ENCODE peak calls at places on chromosomes 5 and 9, in seven cellular contexts. S is hypothalamus; U is COR-L47; X is CD4-positive, alpha-beta T cell; R is psoas muscle; Y is amniotic stem cell; Q is neural progenitor cell. O is an unnamed sample.

GRCh38 chr5:145619806-145620205 is 215.3 kb downstream of the PRELID2 start:
- DNase-seq in S (no peak), U (no peak), X (no peak), R (no peak), Y (no peak), Q (no peak), O (no peak)

GRCh38 chr9:98658965-98659364 is 49.8 kb downstream of the GABBR2 start:
- DNase-seq in S (no peak), U (no peak), X (no peak), R (no peak), Y (no peak), Q (no peak), O (no peak)

GRCh38 chr9:95457769-95458168 is 59.0 kb downstream of the PTCH1 start:
- DNase-seq in S (no peak), U (no peak), X (no peak), R (no peak), Y (no peak), Q (peak), O (no peak)

GRCh38 chr5:145495171-145495570 is 340.0 kb downstream of the PRELID2 start:
- DNase-seq in S (no peak), U (no peak), X (no peak), R (no peak), Y (no peak), Q (no peak), O (no peak)

GRCh38 chr5:138668981-138669380 is 84.2 kb upstream of the CTNNA1 start:
- DNase-seq in S (no peak), U (no peak), X (no peak), R (no peak), Y (no peak), Q (no peak), O (no peak)

GRCh38 chr9:94922098-94922607 is 195.7 kb downstream of the AOPEP start:
- DNase-seq in S (no peak), U (no peak), X (no peak), R (no peak), Y (peak), Q (no peak), O (no peak)

GRCh38 chr9:84886866-84887265 is 217.3 kb downstream of the NTRK2 start:
- DNase-seq in S (no peak), U (no peak), X (no peak), R (no peak), Y (no peak), Q (no peak), O (no peak)

GRCh38 chr5:149608936-149609502 is 27.7 kb downstream of the ARHGEF37 start:
- DNase-seq in S (no peak), U (no peak), X (no peak), R (no peak), Y (no peak), Q (no peak), O (no peak)

GRCh38 chr5:154829589-154830218 is 20.7 kb downstream of the FAXDC2 start:
- DNase-seq in S (no peak), U (no peak), X (no peak), R (no peak), Y (no peak), Q (no peak), O (no peak)

GRCh38 chr9:133137451-133138231 is 16.6 kb upstream of the RALGDS start:
- DNase-seq in S (peak), U (no peak), X (no peak), R (peak), Y (no peak), Q (no peak), O (peak)

GRCh38 chr5:32600057-32600622 is 14.8 kb downstream of the SUB1 start:
- DNase-seq in S (no peak), U (no peak), X (no peak), R (no peak), Y (peak), Q (no peak), O (no peak)

GRCh38 chr5:66987126-66987525 is 209.5 kb downstream of the CD180 start:
- DNase-seq in S (no peak), U (no peak), X (no peak), R (no peak), Y (no peak), Q (no peak), O (no peak)

GRCh38 chr9:20593131-20593530 is 29.2 kb downstream of the MLLT3 start:
- DNase-seq in S (no peak), U (no peak), X (no peak), R (no peak), Y (no peak), Q (no peak), O (no peak)

GRCh38 chr5:134114886-134115805 is 665 bp downstream of the TCF7 start:
- DNase-seq in S (no peak), U (no peak), X (peak), R (no peak), Y (no peak), Q (peak), O (no peak)

GRCh38 chr9:95771556-95772280 is 103.8 kb upstream of the ERCC6L2 start:
- DNase-seq in S (peak), U (no peak), X (no peak), R (no peak), Y (no peak), Q (peak), O (peak)

GRCh38 chr9:86405086-86405491 is 50.9 kb upstream of the TUT7 start:
- DNase-seq in S (no peak), U (no peak), X (no peak), R (no peak), Y (no peak), Q (no peak), O (no peak)

GRCh38 chr9:133844876-133845658 is 106.9 kb upstream of the SARDH start:
- DNase-seq in S (peak), U (no peak), X (no peak), R (peak), Y (no peak), Q (no peak), O (peak)

GRCh38 chr9:1879501-1879900 is 135.6 kb upstream of the SMARCA2 start:
- DNase-seq in S (no peak), U (no peak), X (no peak), R (no peak), Y (no peak), Q (no peak), O (no peak)

GRCh38 chr5:181044662-181045305 is 4.7 kb downstream of the BTNL9 start:
- DNase-seq in S (no peak), U (no peak), X (no peak), R (peak), Y (no peak), Q (no peak), O (no peak)

GRCh38 chr5:5494489-5495402 is 72.3 kb downstream of the ICE1 start:
- DNase-seq in S (peak), U (no peak), X (peak), R (peak), Y (no peak), Q (peak), O (no peak)

GRCh38 chr5:159310492-159310891 is 19.8 kb downstream of the IL12B start:
- DNase-seq in S (peak), U (peak), X (no peak), R (no peak), Y (no peak), Q (peak), O (no peak)

GRCh38 chr5:52898961-52899680 is 90.0 kb upstream of the ITGA2 start:
- DNase-seq in S (no peak), U (no peak), X (no peak), R (no peak), Y (no peak), Q (no peak), O (no peak)

GRCh38 chr9:129285979-129286772 is 108.1 kb upstream of the IER5L start:
- DNase-seq in S (no peak), U (no peak), X (no peak), R (peak), Y (no peak), Q (no peak), O (no peak)

GRCh38 chr9:272251-273213 is 57.9 kb downstream of the DOCK8 start:
- DNase-seq in S (no peak), U (no peak), X (peak), R (no peak), Y (no peak), Q (no peak), O (no peak)

GRCh38 chr9:123679330-123679987 is 250.5 kb downstream of the DENND1A start:
- DNase-seq in S (no peak), U (peak), X (no peak), R (no peak), Y (no peak), Q (no peak), O (no peak)

GRCh38 chr5:172683696-172684464 is 42.8 kb downstream of the NEURL1B start:
- DNase-seq in S (no peak), U (no peak), X (peak), R (no peak), Y (no peak), Q (peak), O (no peak)

GRCh38 chr9:89177021-89177400 is 1.6 kb downstream of the SHC3 start:
- DNase-seq in S (no peak), U (no peak), X (no peak), R (no peak), Y (no peak), Q (peak), O (no peak)

GRCh38 chr5:94181940-94182339 is 436.5 kb downstream of the KIAA0825 start:
- DNase-seq in S (no peak), U (no peak), X (no peak), R (no peak), Y (no peak), Q (peak), O (no peak)

GRCh38 chr5:168529361-168530234 is 493 bp downstream of the FBLL1 start:
- DNase-seq in S (no peak), U (no peak), X (no peak), R (no peak), Y (no peak), Q (peak), O (no peak)

GRCh38 chr9:105083246-105083645 is 155.3 kb upstream of the ABCA1 start:
- DNase-seq in S (no peak), U (no peak), X (no peak), R (no peak), Y (no peak), Q (no peak), O (no peak)

GRCh38 chr5:125198270-125198974 is 452.0 kb upstream of the ZNF608 start:
- DNase-seq in S (peak), U (peak), X (no peak), R (peak), Y (peak), Q (peak), O (peak)

GRCh38 chr5:40360685-40361084 is 319.0 kb upstream of the PTGER4 start:
- DNase-seq in S (no peak), U (no peak), X (no peak), R (no peak), Y (no peak), Q (no peak), O (no peak)

GRCh38 chr5:153623906-153624765 is 133.7 kb downstream of the GRIA1 start:
- DNase-seq in S (no peak), U (no peak), X (no peak), R (no peak), Y (no peak), Q (no peak), O (no peak)

GRCh38 chr5:171797563-171797962 is 11.9 kb downstream of the SMIM23 start:
- DNase-seq in S (no peak), U (no peak), X (no peak), R (no peak), Y (no peak), Q (no peak), O (no peak)

GRCh38 chr5:158910782-158911692 is 188.7 kb downstream of the EBF1 start:
- DNase-seq in S (no peak), U (no peak), X (no peak), R (no peak), Y (no peak), Q (no peak), O (no peak)

GRCh38 chr9:129701549-129701948 is 36.1 kb downstream of the PRRX2 start:
- DNase-seq in S (no peak), U (no peak), X (no peak), R (no peak), Y (no peak), Q (no peak), O (no peak)

GRCh38 chr5:102850503-102850902 is 95.4 kb downstream of the PAM start:
- DNase-seq in S (no peak), U (no peak), X (no peak), R (no peak), Y (no peak), Q (no peak), O (no peak)

GRCh38 chr5:4977421-4977820 is 162.7 kb upstream of the ADAMTS16 start:
- DNase-seq in S (no peak), U (no peak), X (no peak), R (no peak), Y (no peak), Q (no peak), O (no peak)

GRCh38 chr5:136905571-136905970 is 540.2 kb upstream of the TRPC7 start:
- DNase-seq in S (no peak), U (no peak), X (no peak), R (no peak), Y (no peak), Q (no peak), O (no peak)